ENCODE peak calls at places on chromosome 17, in six cellular contexts. One of them, this sample, is unnamed.

GRCh38 chr17:692116-692515 is 22.5 kb downstream of the VPS53 start:
- DNase-seq in choroid plexus epithelial cell: peak
- DNase-seq in ovary: no peak
- DNase-seq in GM23338: no peak
- DNase-seq in endothelial cell: no peak
- DNase-seq in fibroblast of lung: no peak
- DNase-seq in this sample: peak

GRCh38 chr17:1275962-1276736 is 3.3 kb upstream of the TRARG1 start:
- DNase-seq in choroid plexus epithelial cell: peak
- DNase-seq in ovary: peak
- DNase-seq in GM23338: peak
- DNase-seq in endothelial cell: peak
- DNase-seq in fibroblast of lung: peak
- DNase-seq in this sample: peak

GRCh38 chr17:4009164-4009785 is 45.0 kb upstream of the ATP2A3 start:
- DNase-seq in choroid plexus epithelial cell: no peak
- DNase-seq in ovary: no peak
- DNase-seq in GM23338: no peak
- DNase-seq in endothelial cell: no peak
- DNase-seq in fibroblast of lung: peak
- DNase-seq in this sample: no peak

GRCh38 chr17:31825961-31826691 is 32.9 kb downstream of the COPRS start:
- DNase-seq in choroid plexus epithelial cell: no peak
- DNase-seq in ovary: no peak
- DNase-seq in GM23338: no peak
- DNase-seq in endothelial cell: no peak
- DNase-seq in fibroblast of lung: no peak
- DNase-seq in this sample: no peak

GRCh38 chr17:70855401-70856054 is 686.2 kb downstream of the KCNJ2 start:
- DNase-seq in choroid plexus epithelial cell: peak
- DNase-seq in ovary: no peak
- DNase-seq in GM23338: no peak
- DNase-seq in endothelial cell: no peak
- DNase-seq in fibroblast of lung: peak
- DNase-seq in this sample: peak

GRCh38 chr17:1810450-1811103 is 19.1 kb downstream of the SMYD4 start:
- DNase-seq in choroid plexus epithelial cell: no peak
- DNase-seq in ovary: peak
- DNase-seq in GM23338: no peak
- DNase-seq in endothelial cell: no peak
- DNase-seq in fibroblast of lung: no peak
- DNase-seq in this sample: no peak

GRCh38 chr17:27555364-27555763 is 75.6 kb upstream of the LGALS9 start:
- DNase-seq in choroid plexus epithelial cell: no peak
- DNase-seq in ovary: no peak
- DNase-seq in GM23338: no peak
- DNase-seq in endothelial cell: no peak
- DNase-seq in fibroblast of lung: no peak
- DNase-seq in this sample: no peak

GRCh38 chr17:48732688-48733629 is 4.4 kb upstream of the HOXB13 start:
- DNase-seq in choroid plexus epithelial cell: no peak
- DNase-seq in ovary: no peak
- DNase-seq in GM23338: peak
- DNase-seq in endothelial cell: no peak
- DNase-seq in fibroblast of lung: no peak
- DNase-seq in this sample: no peak

GRCh38 chr17:79169861-79170260 is 95.2 kb downstream of the ENGASE start:
- DNase-seq in choroid plexus epithelial cell: no peak
- DNase-seq in ovary: no peak
- DNase-seq in GM23338: no peak
- DNase-seq in endothelial cell: no peak
- DNase-seq in fibroblast of lung: no peak
- DNase-seq in this sample: no peak

GRCh38 chr17:10036511-10037061 is 131.5 kb upstream of the RCVRN start:
- DNase-seq in choroid plexus epithelial cell: no peak
- DNase-seq in ovary: peak
- DNase-seq in GM23338: no peak
- DNase-seq in endothelial cell: no peak
- DNase-seq in fibroblast of lung: no peak
- DNase-seq in this sample: no peak

GRCh38 chr17:61053469-61053868 is 346.2 kb upstream of the TBX2 start:
- DNase-seq in choroid plexus epithelial cell: no peak
- DNase-seq in ovary: no peak
- DNase-seq in GM23338: no peak
- DNase-seq in endothelial cell: no peak
- DNase-seq in fibroblast of lung: no peak
- DNase-seq in this sample: no peak

GRCh38 chr17:39634384-39634871 is 2.5 kb upstream of the STARD3 start:
- DNase-seq in choroid plexus epithelial cell: peak
- DNase-seq in ovary: no peak
- DNase-seq in GM23338: peak
- DNase-seq in endothelial cell: no peak
- DNase-seq in fibroblast of lung: peak
- DNase-seq in this sample: peak

GRCh38 chr17:1629647-1630310 is 1.1 kb upstream of the SLC43A2 start:
- DNase-seq in choroid plexus epithelial cell: peak
- DNase-seq in ovary: no peak
- DNase-seq in GM23338: peak
- DNase-seq in endothelial cell: peak
- DNase-seq in fibroblast of lung: no peak
- DNase-seq in this sample: no peak

GRCh38 chr17:21394265-21394664 is 18.1 kb downstream of the KCNJ12 start:
- DNase-seq in choroid plexus epithelial cell: peak
- DNase-seq in ovary: no peak
- DNase-seq in GM23338: no peak
- DNase-seq in endothelial cell: no peak
- DNase-seq in fibroblast of lung: peak
- DNase-seq in this sample: peak

GRCh38 chr17:1931759-1932579 is 93.2 kb downstream of the RTN4RL1 start:
- DNase-seq in choroid plexus epithelial cell: no peak
- DNase-seq in ovary: peak
- DNase-seq in GM23338: peak
- DNase-seq in endothelial cell: no peak
- DNase-seq in fibroblast of lung: peak
- DNase-seq in this sample: peak

GRCh38 chr17:66557886-66558285 is 255.5 kb downstream of the PRKCA start:
- DNase-seq in choroid plexus epithelial cell: no peak
- DNase-seq in ovary: no peak
- DNase-seq in GM23338: no peak
- DNase-seq in endothelial cell: no peak
- DNase-seq in fibroblast of lung: no peak
- DNase-seq in this sample: no peak

GRCh38 chr17:66557193-66557592 is 254.8 kb downstream of the PRKCA start:
- DNase-seq in choroid plexus epithelial cell: no peak
- DNase-seq in ovary: no peak
- DNase-seq in GM23338: no peak
- DNase-seq in endothelial cell: no peak
- DNase-seq in fibroblast of lung: no peak
- DNase-seq in this sample: no peak

GRCh38 chr17:66551839-66552238 is 249.4 kb downstream of the PRKCA start:
- DNase-seq in choroid plexus epithelial cell: no peak
- DNase-seq in ovary: no peak
- DNase-seq in GM23338: no peak
- DNase-seq in endothelial cell: no peak
- DNase-seq in fibroblast of lung: no peak
- DNase-seq in this sample: no peak

GRCh38 chr17:66552381-66552780 is 250.0 kb downstream of the PRKCA start:
- DNase-seq in choroid plexus epithelial cell: no peak
- DNase-seq in ovary: no peak
- DNase-seq in GM23338: no peak
- DNase-seq in endothelial cell: no peak
- DNase-seq in fibroblast of lung: no peak
- DNase-seq in this sample: no peak

DNA sequence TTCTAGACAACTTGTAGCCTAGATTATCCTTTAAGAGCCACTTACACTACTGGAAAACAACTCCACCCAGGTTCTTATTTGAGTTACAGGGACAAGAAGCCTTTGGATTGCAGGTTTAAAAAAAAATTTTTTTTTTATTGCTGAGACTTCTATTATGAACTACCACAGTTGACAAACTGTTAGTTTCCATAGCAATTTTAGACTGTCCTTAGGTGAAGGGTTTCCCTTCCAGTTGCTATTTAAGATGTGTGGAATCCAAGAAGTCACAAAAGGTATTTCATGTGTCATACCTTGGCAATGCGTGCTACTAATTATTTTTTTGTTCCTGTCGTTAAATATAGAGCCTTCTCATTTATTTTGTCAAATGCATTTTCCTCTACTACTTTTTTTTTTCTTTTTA is 253.2 kb downstream of the PRKCA start:
- DNase-seq in choroid plexus epithelial cell: no peak
- DNase-seq in ovary: no peak
- DNase-seq in GM23338: no peak
- DNase-seq in endothelial cell: no peak
- DNase-seq in fibroblast of lung: no peak
- DNase-seq in this sample: no peak
- TF ChIP-seq CTCF in choroid plexus epithelial cell: no peak
- TF ChIP-seq CTCF in ovary: no peak
- TF ChIP-seq CTCF in GM23338: no peak
- TF ChIP-seq CTCF in endothelial cell: no peak
- TF ChIP-seq CTCF in fibroblast of lung: no peak
- TF ChIP-seq CTCF in this sample: no peak

GRCh38 chr17:68600123-68600880 is 865 bp downstream of the FAM20A start:
- DNase-seq in choroid plexus epithelial cell: no peak
- DNase-seq in ovary: peak
- DNase-seq in GM23338: peak
- DNase-seq in endothelial cell: peak
- DNase-seq in fibroblast of lung: no peak
- DNase-seq in this sample: no peak
- TF ChIP-seq CTCF in choroid plexus epithelial cell: peak
- TF ChIP-seq CTCF in ovary: peak
- TF ChIP-seq CTCF in GM23338: peak
- TF ChIP-seq CTCF in endothelial cell: no peak
- TF ChIP-seq CTCF in fibroblast of lung: peak
- TF ChIP-seq CTCF in this sample: peak

GRCh38 chr17:17140590-17140980 is 65.5 kb downstream of the PLD6 start:
- DNase-seq in choroid plexus epithelial cell: peak
- DNase-seq in ovary: no peak
- DNase-seq in GM23338: no peak
- DNase-seq in endothelial cell: peak
- DNase-seq in fibroblast of lung: peak
- DNase-seq in this sample: peak
- TF ChIP-seq CTCF in choroid plexus epithelial cell: peak
- TF ChIP-seq CTCF in ovary: no peak
- TF ChIP-seq CTCF in GM23338: no peak
- TF ChIP-seq CTCF in endothelial cell: no peak
- TF ChIP-seq CTCF in fibroblast of lung: peak
- TF ChIP-seq CTCF in this sample: peak

DNA sequence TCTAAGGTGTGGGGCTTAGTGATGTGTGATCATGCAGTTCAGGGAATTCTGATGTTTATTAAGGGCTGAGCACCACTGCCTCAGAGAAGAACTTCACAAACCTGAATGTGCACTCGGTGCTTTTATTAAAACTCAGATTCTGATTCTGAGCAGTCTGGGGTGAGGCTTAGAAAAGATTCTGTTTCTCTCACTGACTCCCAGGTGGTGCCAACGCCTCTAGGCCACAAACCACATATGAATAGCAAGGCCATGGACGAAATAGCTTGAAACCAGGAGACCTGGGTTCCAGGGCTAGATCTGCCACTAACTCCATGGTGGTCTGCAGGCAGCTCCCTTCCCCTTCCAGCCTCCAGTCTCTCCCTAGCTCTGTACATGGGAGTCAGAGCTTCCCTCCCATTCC is 169.1 kb downstream of the HS3ST3B1 start:
- DNase-seq in choroid plexus epithelial cell: no peak
- DNase-seq in ovary: no peak
- DNase-seq in GM23338: no peak
- DNase-seq in endothelial cell: no peak
- DNase-seq in fibroblast of lung: no peak
- DNase-seq in this sample: no peak
- TF ChIP-seq CTCF in choroid plexus epithelial cell: no peak
- TF ChIP-seq CTCF in ovary: no peak
- TF ChIP-seq CTCF in GM23338: no peak
- TF ChIP-seq CTCF in endothelial cell: no peak
- TF ChIP-seq CTCF in fibroblast of lung: no peak
- TF ChIP-seq CTCF in this sample: no peak